ENCODE peak calls at places on chromosomes 12 and 14, in five cellular contexts. B is A549, X is sigmoid colon, V is lung, Y is Peyer's patch. P is an unnamed sample.

GRCh38 chr12:105455250-105455649 is 124.8 kb downstream of the C12orf75 start:
- DNase-seq in V (no peak), Y (no peak), B (no peak), X (no peak), P (peak)

GRCh38 chr14:52706286-52706685 is 714 bp upstream of the PSMC6 start:
- DNase-seq in B (no peak), V (no peak), X (no peak), Y (no peak), P (no peak)

GRCh38 chr14:65286443-65286842 is 126.1 kb upstream of the FUT8 start:
- DNase-seq in B (peak), V (no peak), X (no peak), Y (no peak), P (no peak)

GRCh38 chr14:20302042-20302761 is 3.5 kb downstream of the TTC5 start:
- DNase-seq in Y (no peak), V (no peak), X (no peak), B (no peak), P (no peak)

GRCh38 chr14:41137741-41138140 is 468.9 kb upstream of the LRFN5 start:
- DNase-seq in B (no peak), V (no peak), Y (no peak), X (no peak), P (no peak)

GRCh38 chr14:91140672-91141071 is 26.8 kb downstream of the DGLUCY start:
- DNase-seq in X (no peak), V (no peak), Y (peak), B (peak), P (no peak)

GRCh38 chr14:34363733-34364134 is 98.3 kb downstream of the SPTSSA start:
- DNase-seq in B (no peak), Y (no peak), V (no peak), X (no peak), P (no peak)

GRCh38 chr12:47828967-47829482 is 9.3 kb upstream of the HDAC7 start:
- DNase-seq in X (peak), B (peak), V (peak), Y (peak), P (no peak)

GRCh38 chr14:75554482-75554881 is 23.9 kb upstream of the FLVCR2 start:
- DNase-seq in V (no peak), B (no peak), Y (no peak), X (no peak), P (no peak)

GRCh38 chr12:30806989-30807694 is 52.4 kb upstream of the CAPRIN2 start:
- DNase-seq in V (no peak), B (no peak), Y (no peak), X (no peak), P (peak)

GRCh38 chr12:111393700-111394275 is 11.9 kb upstream of the SH2B3 start:
- DNase-seq in Y (peak), B (no peak), X (peak), V (peak), P (no peak)

GRCh38 chr14:64703393-64704144 is 655 bp upstream of the PLEKHG3 start:
- DNase-seq in V (no peak), X (peak), B (no peak), Y (no peak), P (no peak)

GRCh38 chr14:25121342-25122129 is 71.6 kb upstream of the STXBP6 start:
- DNase-seq in B (no peak), Y (no peak), V (no peak), X (no peak), P (no peak)

GRCh38 chr12:78787576-78787975 is 77.0 kb upstream of the SYT1 start:
- DNase-seq in X (no peak), Y (no peak), B (no peak), V (no peak), P (no peak)

GRCh38 chr12:106907411-106907810 is 48.3 kb upstream of the TMEM263 start:
- DNase-seq in X (no peak), V (no peak), Y (no peak), B (no peak), P (no peak)

GRCh38 chr12:13937735-13938134 is 43.7 kb downstream of the GRIN2B start:
- DNase-seq in Y (no peak), X (no peak), B (no peak), V (no peak), P (no peak)

GRCh38 chr12:29889737-29890136 is 106.0 kb upstream of the TMTC1 start:
- DNase-seq in B (no peak), X (peak), V (peak), Y (peak), P (peak)

GRCh38 chr12:115872919-115873357 is 404.6 kb downstream of the MED13L start:
- DNase-seq in Y (peak), X (no peak), B (no peak), V (peak), P (peak)

GRCh38 chr12:2540535-2540941 is 254.2 kb upstream of the FKBP4 start:
- DNase-seq in V (no peak), Y (no peak), B (no peak), X (peak), P (no peak)

GRCh38 chr12:104750061-104750460 is 208.0 kb downstream of the SLC41A2 start:
- DNase-seq in Y (peak), X (no peak), V (peak), B (no peak), P (no peak)

GRCh38 chr14:76115010-76115422 is 36.7 kb upstream of the GPATCH2L start:
- DNase-seq in Y (no peak), B (no peak), X (no peak), V (no peak), P (no peak)

GRCh38 chr12:19867970-19868369 is 428.7 kb downstream of the AEBP2 start:
- DNase-seq in B (no peak), X (no peak), V (no peak), Y (no peak), P (no peak)

GRCh38 chr14:55131782-55132181 is 2.7 kb downstream of the LGALS3 start:
- DNase-seq in Y (peak), X (no peak), V (no peak), B (no peak), P (no peak)
- TF ChIP-seq CTCF in Y (peak), X (no peak), V (no peak), B (no peak), P (no peak)

GRCh38 chr12:4284306-4284705 is 10.7 kb downstream of the CCND2 start:
- DNase-seq in X (no peak), V (no peak), Y (no peak), B (no peak), P (no peak)

GRCh38 chr12:4282103-4282891 is 8.7 kb downstream of the CCND2 start:
- DNase-seq in X (no peak), V (no peak), B (no peak), Y (no peak), P (no peak)

GRCh38 chr12:4281173-4281654 is 7.7 kb downstream of the CCND2 start:
- DNase-seq in V (no peak), X (no peak), B (no peak), Y (peak), P (no peak)

GRCh38 chr12:4283512-4284255 is 10.1 kb downstream of the CCND2 start:
- DNase-seq in B (no peak), Y (no peak), X (no peak), V (no peak), P (no peak)

GRCh38 chr12:4282892-4283511 is 9.4 kb downstream of the CCND2 start:
- DNase-seq in X (no peak), V (no peak), B (no peak), Y (no peak), P (no peak)
- TF ChIP-seq CTCF in X (no peak), V (no peak), B (no peak), Y (no peak), P (no peak)

DNA sequence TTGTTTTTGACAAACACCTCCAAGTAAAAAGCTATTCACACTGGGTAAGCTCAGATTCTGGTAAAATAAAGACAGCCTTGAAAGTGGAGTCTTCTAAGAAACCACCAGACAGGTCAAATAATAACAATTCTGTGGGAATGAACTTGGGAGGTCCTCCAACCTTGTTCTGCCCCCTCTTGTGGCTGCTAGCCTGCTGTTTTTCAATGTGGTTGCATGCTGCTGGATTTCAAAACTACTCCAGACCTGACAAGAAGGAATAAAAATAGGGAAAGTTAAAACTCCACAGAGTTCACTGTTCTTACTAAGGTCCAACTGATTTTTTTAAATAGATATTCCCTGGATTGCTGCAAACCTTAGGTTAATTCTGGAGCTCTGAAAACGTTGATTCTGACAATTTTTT is 32.2 kb upstream of the RIN3 start:
- DNase-seq in V (peak), X (no peak), Y (no peak), B (no peak), P (no peak)
- TF ChIP-seq CTCF in V (no peak), X (no peak), Y (no peak), B (peak), P (no peak)

GRCh38 chr12:12206776-12207388 is 60.0 kb downstream of the LRP6 start:
- DNase-seq in B (no peak), Y (no peak), X (no peak), V (no peak), P (no peak)

GRCh38 chr12:12201274-12201758 is 65.5 kb downstream of the LRP6 start:
- DNase-seq in Y (no peak), B (no peak), X (no peak), V (no peak), P (no peak)

GRCh38 chr12:12200363-12200762 is 66.5 kb downstream of the LRP6 start:
- DNase-seq in B (no peak), Y (no peak), X (no peak), V (no peak), P (no peak)

GRCh38 chr12:12202105-12202504 is 64.7 kb downstream of the LRP6 start:
- DNase-seq in B (no peak), V (no peak), X (no peak), Y (no peak), P (no peak)

GRCh38 chr12:12202747-12203146 is 64.1 kb downstream of the LRP6 start:
- DNase-seq in V (no peak), X (no peak), Y (no peak), B (no peak), P (no peak)
- TF ChIP-seq CTCF in V (no peak), X (no peak), Y (no peak), B (no peak), P (no peak)

GRCh38 chr12:39006286-39006685 is 100.9 kb upstream of the CPNE8 start:
- DNase-seq in Y (no peak), X (no peak), V (no peak), B (no peak), P (no peak)
- TF ChIP-seq CTCF in Y (no peak), X (no peak), V (no peak), B (no peak), P (no peak)

GRCh38 chr14:102209224-102209966 is 69.7 kb downstream of the WDR20 start:
- DNase-seq in X (peak), Y (peak), B (peak), V (no peak), P (no peak)
- TF ChIP-seq CTCF in X (no peak), Y (peak), B (peak), V (no peak), P (no peak)

GRCh38 chr12:124411291-124411878 is 116.5 kb downstream of the RFLNA start:
- DNase-seq in V (no peak), Y (no peak), X (peak), B (no peak), P (no peak)
- TF ChIP-seq CTCF in V (no peak), Y (no peak), X (no peak), B (no peak), P (no peak)

P was measured in LNCaP clone FGC.